ENCODE peak calls at places on chromosomes 12 and 14, in ten cellular contexts. G is D721Med; D is dermis microvascular lymphatic vessel endothelial cell; W is IMR-90; S is GM23248; F is endothelial cell of umbilical vein; Q is stimulated activated CD8-positive, alpha-beta memory T cell treated with anti-CD3 and anti-CD28 coated beads, Interleukin-7, amount 100 ng/mL, for 1 hour; L is cardiac muscle cell; K is colonic mucosa; U is mucosa of descending colon. X is an unnamed sample.

GRCh38 chr14:72706485-72706884 is 187.4 kb downstream of the DPF3 start:
- DNase-seq in G (no peak), K (no peak), Q (no peak), S (no peak), F (no peak), U (no peak), L (no peak), D (no peak), W (no peak), X (no peak)

GRCh38 chr12:131592972-131593371 is 117.9 kb upstream of the SFSWAP start:
- DNase-seq in L (peak), G (no peak), S (no peak), Q (no peak), U (no peak), F (no peak), K (no peak), D (no peak), W (no peak), X (peak)

GRCh38 chr12:47383942-47384341 is 304.2 kb upstream of the AMIGO2 start:
- DNase-seq in G (no peak), L (peak), S (peak), Q (no peak), K (no peak), F (peak), U (no peak), W (peak), D (no peak), X (no peak)

GRCh38 chr12:101783150-101783549 is 43.9 kb upstream of the SYCP3 start:
- DNase-seq in W (no peak), S (no peak), L (no peak), Q (no peak), K (no peak), G (no peak), D (no peak), U (no peak), F (no peak), X (no peak)

GRCh38 chr12:92482599-92482998 is 220.2 kb upstream of the PLEKHG7 start:
- DNase-seq in G (no peak), U (no peak), Q (no peak), F (no peak), S (no peak), L (no peak), W (no peak), D (no peak), K (no peak), X (no peak)

GRCh38 chr12:26768611-26769603 is 64.1 kb downstream of the ITPR2 start:
- DNase-seq in G (no peak), Q (no peak), F (no peak), D (no peak), U (no peak), W (no peak), K (no peak), S (no peak), L (no peak), X (no peak)

GRCh38 chr12:116977465-116978380 is 67.0 kb downstream of the FBXW8 start:
- DNase-seq in G (no peak), F (no peak), U (no peak), L (no peak), K (no peak), D (no peak), W (no peak), S (no peak), Q (no peak), X (no peak)

GRCh38 chr12:15446798-15447197 is 124.5 kb downstream of the PTPRO start:
- DNase-seq in K (no peak), D (no peak), Q (no peak), S (no peak), U (no peak), G (no peak), L (no peak), W (no peak), F (no peak), X (peak)

GRCh38 chr12:21906919-21907642 is 34.1 kb downstream of the ABCC9 start:
- DNase-seq in S (peak), W (peak), Q (no peak), K (no peak), G (no peak), D (no peak), F (no peak), U (no peak), L (no peak), X (no peak)

GRCh38 chr12:46209914-46210834 is 58.7 kb downstream of the SLC38A1 start:
- DNase-seq in U (peak), L (peak), Q (no peak), K (peak), D (peak), S (no peak), W (no peak), F (peak), G (no peak), X (peak)